ENCODE peak calls at places on chromosome 10, in eight cellular contexts. D is stomach; K is CD8-positive, alpha-beta memory T cell; V is fibroblast of lung; Q is lower leg skin; F is hepatocyte; J is fibroblast of pulmonary artery; P is PC-9. B is an unnamed sample.

GRCh38 chr10:71512794-71513379 is 116.2 kb downstream of the CDH23 start:
- DNase-seq in D (peak), P (peak), K (no peak), V (no peak), F (peak), J (no peak), Q (no peak), B (peak)

GRCh38 chr10:13331641-13332040 is 16.5 kb downstream of the SEPHS1 start:
- DNase-seq in Q (no peak), P (no peak), V (no peak), D (no peak), J (no peak), F (no peak), K (no peak), B (no peak)

GRCh38 chr10:95519132-95519487 is 42.1 kb downstream of the SORBS1 start:
- DNase-seq in F (no peak), J (no peak), Q (no peak), V (no peak), K (no peak), P (no peak), D (peak), B (no peak)

GRCh38 chr10:77361426-77361825 is 276.2 kb downstream of the KCNMA1 start:
- DNase-seq in P (no peak), V (no peak), Q (no peak), F (no peak), J (no peak), D (no peak), K (no peak), B (no peak)

GRCh38 chr10:129758591-129759021 is 205.5 kb downstream of the EBF3 start:
- DNase-seq in J (no peak), V (no peak), P (no peak), F (no peak), Q (peak), K (no peak), D (peak), B (no peak)

GRCh38 chr10:15791816-15792524 is 68.3 kb downstream of the MINDY3 start:
- DNase-seq in P (no peak), Q (no peak), J (peak), V (peak), K (no peak), D (no peak), F (no peak), B (no peak)

GRCh38 chr10:49114718-49115014 is 656 bp downstream of the VSTM4 start:
- DNase-seq in P (no peak), F (no peak), Q (no peak), V (no peak), D (no peak), J (no peak), K (no peak), B (no peak)

GRCh38 chr10:92395271-92395670 is 104.3 kb downstream of the MARCHF5 start:
- DNase-seq in V (no peak), J (no peak), K (no peak), Q (no peak), P (no peak), D (no peak), F (no peak), B (no peak)

GRCh38 chr10:86569335-86569734 is 47.7 kb upstream of the WAPL start:
- DNase-seq in D (no peak), V (no peak), Q (no peak), K (no peak), F (no peak), J (no peak), P (no peak), B (no peak)

GRCh38 chr10:71398991-71399375 is 2.3 kb downstream of the CDH23 start:
- DNase-seq in J (no peak), F (no peak), V (no peak), D (no peak), Q (peak), K (no peak), P (no peak), B (no peak)

GRCh38 chr10:51522858-51523257 is 176.5 kb downstream of the CSTF2T start:
- DNase-seq in D (no peak), K (no peak), P (no peak), F (no peak), V (peak), Q (no peak), J (no peak), B (no peak)

GRCh38 chr10:3107426-3107961 is 40.1 kb downstream of the PFKP start:
- DNase-seq in Q (peak), P (peak), V (peak), K (no peak), D (no peak), J (peak), F (no peak), B (peak)

GRCh38 chr10:88110822-88111221 is 247.4 kb downstream of the PTEN start:
- DNase-seq in F (no peak), D (no peak), P (no peak), V (no peak), K (no peak), J (no peak), Q (no peak), B (no peak)

GRCh38 chr10:125006188-125006680 is 64.3 kb downstream of the ZRANB1 start:
- DNase-seq in P (no peak), F (no peak), K (no peak), J (peak), V (no peak), Q (no peak), D (no peak), B (no peak)

GRCh38 chr10:79502561-79503309 is 9.6 kb upstream of the EIF5AL1 start:
- DNase-seq in P (peak), V (no peak), J (no peak), F (peak), D (no peak), K (no peak), Q (no peak), B (no peak)

GRCh38 chr10:25934673-25935139 is 677 bp downstream of the MYO3A start:
- DNase-seq in D (no peak), J (no peak), V (no peak), K (no peak), Q (no peak), F (peak), P (no peak), B (no peak)

GRCh38 chr10:14173391-14173705 is 157.4 kb downstream of the FRMD4A start:
- DNase-seq in D (no peak), K (no peak), F (no peak), J (peak), P (no peak), V (peak), Q (no peak), B (no peak)

GRCh38 chr10:99358101-99358500 is 28.9 kb downstream of the CNNM1 start:
- DNase-seq in F (no peak), Q (no peak), J (no peak), D (no peak), K (no peak), P (no peak), V (no peak), B (no peak)

GRCh38 chr10:126904807-126905686 is at the start of gene DOCK1:
- DNase-seq in P (peak), J (peak), D (peak), V (peak), F (peak), Q (peak), K (no peak), B (peak)

GRCh38 chr10:48659790-48660189 is 24.9 kb upstream of the WDFY4 start:
- DNase-seq in Q (no peak), V (peak), J (peak), D (no peak), F (no peak), K (no peak), P (no peak), B (no peak)

GRCh38 chr10:28327494-28327886 is 24.6 kb upstream of the MPP7 start:
- DNase-seq in D (no peak), V (peak), K (no peak), P (no peak), J (peak), Q (no peak), F (no peak), B (peak)

DNA sequence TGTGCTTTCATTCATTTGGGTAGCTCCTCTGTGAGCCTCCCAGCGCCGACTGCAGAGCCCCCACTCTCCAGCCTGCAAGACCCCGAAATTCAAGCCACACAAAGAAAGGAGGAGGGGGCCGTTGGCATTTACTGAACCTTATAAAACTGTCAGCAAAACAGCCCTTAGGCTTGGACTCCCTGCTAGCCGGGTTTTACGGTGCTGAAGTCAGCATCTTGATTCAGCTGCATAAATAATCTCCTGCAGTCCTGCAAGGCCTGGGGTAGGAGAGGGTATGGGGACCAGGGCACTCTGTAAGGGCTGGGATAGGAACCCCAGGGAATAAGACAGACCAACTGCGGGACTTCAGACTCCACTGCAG is 158.4 kb upstream of the PRKCQ start:
- DNase-seq in J (no peak), V (peak), Q (no peak), F (no peak), D (no peak), P (no peak), K (no peak), B (no peak)
- H3K4me3 ChIP-seq in J (no peak), V (peak), Q (no peak), F (no peak), D (no peak), P (peak), K (no peak), B (peak)

GRCh38 chr10:128695326-128695725 is 569.1 kb upstream of the MKI67 start:
- DNase-seq in J (no peak), Q (no peak), V (no peak), D (no peak), K (no peak), P (no peak), F (no peak), B (no peak)

GRCh38 chr10:128695931-128696330 is 569.7 kb upstream of the MKI67 start:
- DNase-seq in K (no peak), F (no peak), J (no peak), Q (no peak), P (no peak), D (no peak), V (no peak), B (no peak)

GRCh38 chr10:128697437-128697836 is 571.2 kb upstream of the MKI67 start:
- DNase-seq in Q (no peak), V (no peak), J (no peak), D (no peak), P (no peak), F (no peak), K (no peak), B (no peak)

GRCh38 chr10:128693493-128694132 is 567.4 kb upstream of the MKI67 start:
- DNase-seq in F (no peak), P (no peak), J (no peak), D (no peak), Q (no peak), V (no peak), K (no peak), B (no peak)

GRCh38 chr10:128694532-128694931 is 568.3 kb upstream of the MKI67 start:
- DNase-seq in J (no peak), K (no peak), D (no peak), F (no peak), P (no peak), V (no peak), Q (no peak), B (no peak)
- H3K4me3 ChIP-seq in J (no peak), K (no peak), D (no peak), F (no peak), P (no peak), V (no peak), Q (no peak), B (no peak)

DNA sequence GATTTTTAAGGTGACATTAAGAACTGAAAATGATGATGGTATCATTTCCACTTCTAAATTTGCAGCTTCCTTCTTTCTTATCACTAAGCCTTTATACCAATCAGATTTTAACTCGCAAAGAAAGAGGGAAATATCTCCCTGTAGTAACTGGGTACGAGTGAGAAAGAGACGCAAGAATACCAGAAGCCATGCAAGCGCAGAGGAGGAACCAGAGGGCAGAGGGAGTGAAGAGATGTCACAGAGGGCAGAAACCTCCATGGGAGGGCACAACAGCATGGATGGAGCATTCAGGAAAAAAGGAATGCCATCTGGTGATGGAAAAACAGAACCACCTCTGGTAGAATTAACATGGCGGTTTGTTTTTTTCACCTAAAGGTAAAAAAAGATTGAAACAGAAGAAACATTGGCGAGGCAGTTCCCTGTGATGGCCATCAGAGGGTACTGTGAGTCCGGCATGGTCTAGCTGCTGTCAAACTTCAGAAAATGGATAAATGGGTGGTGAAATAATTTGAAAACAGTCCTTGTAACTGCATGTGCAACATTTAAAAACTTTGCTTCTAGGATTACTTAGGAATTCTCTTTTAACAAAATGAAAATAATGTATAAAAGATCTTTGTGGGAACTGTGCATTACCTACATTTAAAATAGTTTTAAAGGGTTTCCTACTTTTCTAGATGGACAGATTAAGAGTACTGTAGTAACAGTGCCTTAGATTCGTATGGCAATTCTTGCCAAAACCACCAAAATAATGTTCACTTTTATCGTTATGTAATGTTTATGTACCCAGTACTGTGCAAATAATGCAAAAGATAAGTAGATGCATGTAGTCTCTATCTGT is 91.8 kb downstream of the ARHGAP12 start:
- DNase-seq in J (peak), Q (no peak), F (peak), V (peak), P (peak), D (no peak), K (no peak), B (no peak)
- H3K4me3 ChIP-seq in J (no peak), Q (no peak), F (no peak), V (no peak), P (no peak), D (no peak), K (no peak), B (no peak)

DNA sequence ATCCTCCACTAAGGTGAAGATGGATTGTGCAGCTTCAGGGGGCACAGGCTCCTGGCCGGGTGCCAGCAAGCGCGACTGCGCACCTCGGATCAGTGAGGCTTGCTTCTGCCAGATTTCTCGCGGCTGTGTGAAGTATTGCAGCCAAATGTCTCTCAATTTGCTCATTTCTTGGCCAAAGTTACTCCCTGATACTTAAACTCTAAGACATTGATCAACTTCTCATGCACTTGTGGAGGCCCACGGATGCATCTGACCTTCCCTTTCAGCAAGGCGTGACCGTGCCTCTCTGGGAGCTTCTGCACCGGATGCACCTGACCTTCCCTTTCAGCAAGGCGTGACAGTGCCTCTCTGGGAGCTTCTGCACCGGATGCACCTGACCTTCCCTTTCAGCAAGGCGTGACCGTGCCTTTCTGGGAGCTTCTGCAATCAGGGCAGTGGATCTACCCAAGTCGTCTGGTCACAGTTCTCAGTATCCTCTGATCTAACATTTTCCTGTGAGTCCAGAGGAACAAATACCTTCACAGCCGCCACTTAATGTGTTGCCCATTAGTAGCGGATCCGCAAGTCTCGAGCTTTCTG is 248.3 kb downstream of the ADARB2 start:
- DNase-seq in P (no peak), J (no peak), V (no peak), K (no peak), D (no peak), F (no peak), Q (no peak), B (no peak)
- H3K4me3 ChIP-seq in P (no peak), J (no peak), V (no peak), K (no peak), D (no peak), F (no peak), Q (no peak), B (no peak)

GRCh38 chr10:22319559-22320558 is 1.0 kb upstream of the BMI1 start:
- DNase-seq in J (no peak), K (no peak), V (no peak), F (no peak), Q (no peak), D (no peak), P (no peak), B (no peak)

GRCh38 chr10:22316286-22317120 is at the start of gene COMMD3:
- DNase-seq in J (peak), V (peak), F (peak), Q (peak), P (peak), D (peak), K (peak), B (peak)

GRCh38 chr10:22317121-22317370 is 858 bp downstream of the COMMD3 start:
- DNase-seq in J (no peak), V (no peak), F (no peak), P (no peak), K (no peak), Q (no peak), D (no peak), B (no peak)

GRCh38 chr10:22318772-22319171 is 2.1 kb upstream of the BMI1 start:
- DNase-seq in F (no peak), P (no peak), J (no peak), V (no peak), D (no peak), Q (no peak), K (no peak), B (no peak)

DNA sequence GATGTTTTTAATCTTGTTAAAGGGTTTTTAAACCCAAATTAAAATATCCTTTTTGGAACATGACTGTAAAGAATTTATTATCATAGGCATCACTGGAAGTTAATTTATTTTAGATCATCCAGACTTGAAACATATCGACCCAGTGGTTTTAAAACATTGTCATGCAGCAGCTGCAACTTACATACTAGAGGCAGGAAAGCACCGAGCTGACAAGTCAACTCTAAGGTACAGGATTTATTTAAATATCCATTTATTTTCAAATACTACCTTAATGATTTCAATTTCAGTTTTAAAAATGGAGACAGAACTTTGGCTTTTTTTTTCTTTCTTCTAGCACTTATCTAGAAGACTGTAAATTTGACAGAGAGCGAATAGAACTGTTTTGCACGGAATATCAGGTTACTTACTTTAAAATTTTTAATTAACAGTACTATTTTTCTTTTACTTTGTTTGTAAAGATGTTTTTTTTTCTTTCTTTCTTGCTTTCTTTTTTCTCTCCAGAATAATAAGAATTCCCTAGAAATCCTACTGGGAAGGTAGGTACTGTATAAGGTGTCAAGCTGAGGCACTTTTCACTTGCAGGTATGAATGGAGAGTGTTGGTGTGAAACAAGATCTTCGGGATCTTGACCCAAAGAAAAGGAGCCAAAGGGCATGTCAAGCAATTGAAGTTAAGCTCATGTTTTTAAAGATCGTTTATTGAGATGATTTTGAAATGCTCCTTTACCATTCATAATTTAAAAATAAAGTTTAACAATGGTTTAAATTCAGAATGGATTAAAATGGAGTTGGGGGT is 1.8 kb downstream of the COMMD3 start:
- DNase-seq in V (no peak), P (no peak), F (no peak), K (no peak), Q (no peak), J (no peak), D (no peak), B (no peak)
- H3K4me3 ChIP-seq in V (peak), P (peak), F (no peak), K (no peak), Q (no peak), J (peak), D (no peak), B (no peak)

DNA sequence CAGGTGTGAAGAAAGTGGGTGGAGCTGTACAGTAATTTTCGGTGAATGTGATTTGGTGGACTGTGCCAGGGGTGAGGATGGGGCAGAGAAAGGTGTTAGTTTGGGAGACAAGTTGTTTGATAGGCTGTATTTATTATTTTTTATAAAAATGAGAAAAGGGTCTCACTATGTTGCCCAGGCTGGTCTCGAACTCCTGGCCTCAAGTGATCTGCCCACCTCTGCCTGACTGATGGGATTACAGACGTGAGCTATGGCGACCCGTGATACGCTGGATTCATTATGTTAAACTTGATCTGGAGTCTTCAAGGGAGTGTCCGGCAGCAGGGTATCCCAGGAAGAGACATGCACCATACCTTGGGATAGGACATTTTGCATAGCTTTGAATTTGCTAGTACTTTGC is 1.3 kb downstream of the KAT6B start:
- DNase-seq in P (no peak), K (no peak), Q (no peak), F (no peak), D (no peak), V (no peak), J (no peak), B (no peak)
- H3K4me3 ChIP-seq in P (peak), K (peak), Q (no peak), F (no peak), D (peak), V (peak), J (peak), B (no peak)